ENCODE peak calls at places on chromosomes 7 and 10, in five cellular contexts. M is retinal pigment epithelial cell; R is activated naive CD8-positive, alpha-beta T cell treated with anti-CD3 and anti-CD28 coated beads, Interleukin-2, amount 50 U/mL, for 24 hours; V is natural killer cell; B is C1 segment of cervical spinal cord. T is an unnamed sample.

GRCh38 chr10:79434816-79435215 is 10.6 kb downstream of the ZCCHC24 start:
- DNase-seq in M (peak), R (peak), V (no peak), B (no peak), T (no peak)

GRCh38 chr10:47025540-47026300 is 114.5 kb downstream of the PTPN20 start:
- DNase-seq in M (no peak), R (no peak), V (no peak), B (no peak), T (no peak)

GRCh38 chr10:70742537-70743429 is 42.4 kb downstream of the TBATA start:
- DNase-seq in M (no peak), R (no peak), V (no peak), B (no peak), T (no peak)

GRCh38 chr10:52729259-52730104 is 43.1 kb downstream of the MBL2 start:
- DNase-seq in M (peak), R (no peak), V (no peak), B (no peak), T (no peak)

GRCh38 chr7:99030145-99030856 is 113.6 kb downstream of the SMURF1 start:
- DNase-seq in M (no peak), R (no peak), V (no peak), B (no peak), T (no peak)

GRCh38 chr7:116809636-116810266 is 52.6 kb upstream of the CAPZA2 start:
- DNase-seq in M (peak), R (no peak), V (no peak), B (no peak), T (peak)

GRCh38 chr7:100396421-100396982 is 23.2 kb downstream of the PILRA start:
- DNase-seq in M (no peak), R (peak), V (no peak), B (no peak), T (no peak)

GRCh38 chr7:118573065-118573464 is 348.6 kb downstream of the ANKRD7 start:
- DNase-seq in M (no peak), R (no peak), V (no peak), B (no peak), T (no peak)